ENCODE peak calls at places on chromosomes 3 and 15, in ten cellular contexts. Q is AG10803, V is pancreas, C is AG09309, Y is NCI-H1092 treated with DMSO at 0.1 percent for 48 hours, B is AML-193, J is tibial nerve, M is GM23248, S is H54, K is GM20000. R is an unnamed sample.

GRCh38 chr15:35306361-35306981 is 221.4 kb upstream of the NANOGP8 start:
- DNase-seq in Y (no peak), C (no peak), J (no peak), B (no peak), V (no peak), Q (peak; percentile 62), M (peak; percentile 74), K (no peak), S (no peak), R (no peak)

GRCh38 chr3:178602864-178603263 is 66.6 kb downstream of the KCNMB2 start:
- DNase-seq in Q (no peak), K (no peak), B (no peak), C (no peak), J (no peak), V (no peak), Y (peak; percentile 65), M (no peak), S (no peak), R (no peak)

GRCh38 chr15:42608110-42608531 is 32.7 kb downstream of the STARD9 start:
- DNase-seq in K (no peak), V (no peak), B (peak; percentile 94), C (no peak), Y (no peak), Q (peak; percentile 65), J (no peak), M (no peak), S (no peak), R (no peak)

GRCh38 chr15:87631093-87631492 is 625.4 kb downstream of the NTRK3 start:
- DNase-seq in K (no peak), Y (no peak), B (no peak), Q (no peak), C (no peak), J (no peak), V (no peak), M (no peak), S (no peak), R (no peak)

GRCh38 chr3:107803170-107803569 is 280.4 kb downstream of the BBX start:
- DNase-seq in M (no peak), V (no peak), K (no peak), B (no peak), S (no peak), J (no peak), Q (no peak), C (no peak), Y (no peak), R (no peak)

GRCh38 chr15:61951949-61952348 is 108.3 kb downstream of the VPS13C start:
- DNase-seq in S (no peak), K (no peak), Q (peak; percentile 2), J (no peak), M (no peak), Y (no peak), V (no peak), C (no peak), B (no peak), R (no peak)

GRCh38 chr15:58066042-58066867 is 744 bp upstream of the ALDH1A2 start:
- DNase-seq in C (no peak), B (no peak), J (peak; percentile 25), V (peak; percentile 63), Q (peak; percentile 29), K (peak; percentile 79), S (peak; percentile 20), M (peak; percentile 62), Y (no peak), R (no peak)

GRCh38 chr3:35664460-35664919 is 25.2 kb downstream of the ARPP21 start:
- DNase-seq in J (peak; percentile 13), Y (peak; percentile 88), Q (no peak), C (no peak), V (peak; percentile 39), B (no peak), M (peak; percentile 9), S (no peak), K (peak; percentile 7), R (no peak)

GRCh38 chr15:41948499-41948898 is 23.9 kb downstream of the EHD4 start:
- DNase-seq in C (no peak), Y (no peak), M (no peak), S (no peak), Q (peak; percentile 59), J (no peak), B (no peak), V (no peak), K (no peak), R (no peak)

GRCh38 chr3:57385498-57385897 is 93.0 kb upstream of the ASB14 start:
- DNase-seq in S (no peak), V (no peak), C (no peak), Q (no peak), J (no peak), K (no peak), Y (no peak), B (no peak), M (no peak), R (no peak)

GRCh38 chr3:128804017-128804816 is 75.2 kb upstream of the ACAD9 start:
- DNase-seq in J (no peak), M (peak; percentile 47), C (no peak), K (peak; percentile 85), B (no peak), Q (peak; percentile 18), S (peak; percentile 24), V (no peak), Y (no peak), R (no peak)

GRCh38 chr3:184486614-184487013 is 75.0 kb upstream of the EPHB3 start:
- DNase-seq in M (no peak), Q (peak; percentile 79), V (no peak), K (no peak), B (no peak), Y (no peak), J (no peak), C (no peak), S (no peak), R (no peak)

GRCh38 chr3:113557374-113557773 is 25.0 kb downstream of the SIDT1 start:
- DNase-seq in M (peak; percentile 55), K (no peak), Y (no peak), B (no peak), Q (peak; percentile 32), J (no peak), C (no peak), V (no peak), S (no peak), R (no peak)

GRCh38 chr3:168342946-168343856 is 247.5 kb upstream of the GOLIM4 start:
- DNase-seq in Y (no peak), S (no peak), M (no peak), Q (no peak), B (no peak), V (no peak), K (no peak), J (no peak), C (no peak), R (no peak)

GRCh38 chr3:152446495-152446894 is 177.8 kb downstream of the MBNL1 start:
- DNase-seq in Q (no peak), B (no peak), C (no peak), J (no peak), V (no peak), M (no peak), S (no peak), Y (no peak), K (no peak), R (no peak)

GRCh38 chr3:188021041-188021440 is 132.9 kb upstream of the LPP start:
- DNase-seq in S (no peak), M (peak; percentile 63), K (no peak), C (no peak), Y (no peak), J (no peak), Q (no peak), V (no peak), B (no peak), R (no peak)

GRCh38 chr15:74788716-74789151 is 6.9 kb downstream of the CSK start:
- DNase-seq in C (no peak), M (no peak), V (no peak), Q (no peak), S (no peak), Y (no peak), J (no peak), K (peak; percentile 76), B (peak; percentile 21), R (no peak)

GRCh38 chr15:60592386-60593339 is 113.7 kb upstream of the ICE2 start:
- DNase-seq in V (peak; percentile 88), Q (peak; percentile 76), Y (peak; percentile 64), B (no peak), K (peak; percentile 90), M (peak; percentile 93), C (no peak), S (peak; percentile 45), J (peak; percentile 55), R (no peak)

GRCh38 chr3:133441867-133442270 is 42.0 kb downstream of the BFSP2 start:
- DNase-seq in B (no peak), M (no peak), K (peak; percentile 57), J (no peak), S (no peak), Y (no peak), C (no peak), Q (no peak), V (no peak), R (no peak)

GRCh38 chr15:49620174-49620573 is 444 bp downstream of the FAM227B start:
- DNase-seq in C (no peak), M (peak; percentile 69), Y (no peak), B (peak; percentile 39), V (no peak), J (no peak), Q (peak; percentile 67), K (no peak), S (no peak), R (no peak)

GRCh38 chr15:96344706-96345559 is 14.4 kb downstream of the NR2F2 start:
- DNase-seq in K (no peak), J (no peak), S (no peak), C (no peak), Q (no peak), B (no peak), M (no peak), Y (no peak), V (no peak), R (no peak)

GRCh38 chr3:29065211-29065785 is 215.6 kb upstream of the RBMS3 start:
- DNase-seq in V (peak; percentile 81), S (peak; percentile 40), Q (peak; percentile 98), J (peak; percentile 14), Y (peak; percentile 51), M (peak; percentile 98), K (no peak), B (no peak), C (peak; percentile 97), R (peak; percentile 58)

GRCh38 chr3:48125026-48125704 is 63.1 kb downstream of the CDC25A start:
- DNase-seq in Q (peak; percentile 78), B (no peak), S (peak; percentile 53), J (no peak), C (peak; percentile 38), Y (no peak), K (no peak), V (peak; percentile 22), M (peak; percentile 90), R (no peak)

GRCh38 chr15:72285927-72286516 is 13.7 kb upstream of the PARP6 start:
- DNase-seq in B (no peak), M (peak; percentile 26), Y (peak; percentile 1), V (peak; percentile 60), K (no peak), Q (peak; percentile 33), C (no peak), S (peak; percentile 32), J (no peak), R (no peak)